ENCODE peak calls at places on chromosome 7, in eight cellular contexts. One of them, this sample, is unnamed.
A peak's percentile ranks its signal among the peaks of the same experiment; 100 is the strongest.

GRCh38 chr7:55140221-55140980 is 121.6 kb downstream of the EGFR start:
- DNase-seq in fibroblast of mammary gland: peak; percentile 90
- DNase-seq in neural progenitor cell: no peak
- DNase-seq in choroid plexus epithelial cell: peak; percentile 93
- DNase-seq in heart left ventricle: peak; percentile 48
- DNase-seq in nephron progenitor cell: no peak
- DNase-seq in activated CD8-positive, alpha-beta T cell treated with anti-CD3 and anti-CD28 coated beads for 36 hours: no peak
- DNase-seq in K562: no peak
- DNase-seq in this sample: peak; percentile 15

GRCh38 chr7:76241141-76241540 is 39.4 kb downstream of the SRRM3 start:
- DNase-seq in choroid plexus epithelial cell: no peak
- DNase-seq in fibroblast of mammary gland: no peak
- DNase-seq in neural progenitor cell: no peak
- DNase-seq in nephron progenitor cell: no peak
- DNase-seq in K562: no peak
- DNase-seq in heart left ventricle: no peak
- DNase-seq in activated CD8-positive, alpha-beta T cell treated with anti-CD3 and anti-CD28 coated beads for 36 hours: no peak
- DNase-seq in this sample: no peak

GRCh38 chr7:25662881-25663588 is 434.7 kb upstream of the NPVF start:
- DNase-seq in K562: no peak
- DNase-seq in choroid plexus epithelial cell: no peak
- DNase-seq in neural progenitor cell: no peak
- DNase-seq in heart left ventricle: no peak
- DNase-seq in nephron progenitor cell: no peak
- DNase-seq in fibroblast of mammary gland: no peak
- DNase-seq in activated CD8-positive, alpha-beta T cell treated with anti-CD3 and anti-CD28 coated beads for 36 hours: no peak
- DNase-seq in this sample: no peak

GRCh38 chr7:134724606-134725005 is 54.8 kb upstream of the CALD1 start:
- DNase-seq in fibroblast of mammary gland: peak; percentile 75
- DNase-seq in activated CD8-positive, alpha-beta T cell treated with anti-CD3 and anti-CD28 coated beads for 36 hours: peak; percentile 8
- DNase-seq in neural progenitor cell: peak; percentile 31
- DNase-seq in K562: peak; percentile 47
- DNase-seq in nephron progenitor cell: no peak
- DNase-seq in choroid plexus epithelial cell: peak; percentile 75
- DNase-seq in heart left ventricle: no peak
- DNase-seq in this sample: no peak

GRCh38 chr7:133436014-133436428 is 183.1 kb downstream of the EXOC4 start:
- DNase-seq in neural progenitor cell: no peak
- DNase-seq in nephron progenitor cell: no peak
- DNase-seq in choroid plexus epithelial cell: peak; percentile 97
- DNase-seq in activated CD8-positive, alpha-beta T cell treated with anti-CD3 and anti-CD28 coated beads for 36 hours: no peak
- DNase-seq in heart left ventricle: no peak
- DNase-seq in K562: no peak
- DNase-seq in fibroblast of mammary gland: peak; percentile 83
- DNase-seq in this sample: no peak

GRCh38 chr7:21939136-21939857 is 6.4 kb downstream of the CDCA7L start:
- DNase-seq in neural progenitor cell: no peak
- DNase-seq in fibroblast of mammary gland: peak; percentile 31
- DNase-seq in heart left ventricle: no peak
- DNase-seq in choroid plexus epithelial cell: peak; percentile 74
- DNase-seq in K562: no peak
- DNase-seq in nephron progenitor cell: no peak
- DNase-seq in activated CD8-positive, alpha-beta T cell treated with anti-CD3 and anti-CD28 coated beads for 36 hours: peak; percentile 90
- DNase-seq in this sample: no peak

GRCh38 chr7:11748884-11749283 is 83.1 kb downstream of the THSD7A start:
- DNase-seq in heart left ventricle: no peak
- DNase-seq in neural progenitor cell: no peak
- DNase-seq in activated CD8-positive, alpha-beta T cell treated with anti-CD3 and anti-CD28 coated beads for 36 hours: peak; percentile 2
- DNase-seq in fibroblast of mammary gland: no peak
- DNase-seq in choroid plexus epithelial cell: peak; percentile 33
- DNase-seq in nephron progenitor cell: no peak
- DNase-seq in K562: peak; percentile 3
- DNase-seq in this sample: no peak

GRCh38 chr7:101126651-101127459 is at the start of gene SERPINE1:
- DNase-seq in activated CD8-positive, alpha-beta T cell treated with anti-CD3 and anti-CD28 coated beads for 36 hours: peak; percentile 82
- DNase-seq in choroid plexus epithelial cell: peak; percentile 100
- DNase-seq in heart left ventricle: peak; percentile 91
- DNase-seq in fibroblast of mammary gland: peak; percentile 100
- DNase-seq in nephron progenitor cell: peak; percentile 60
- DNase-seq in neural progenitor cell: peak; percentile 75
- DNase-seq in K562: peak; percentile 79
- DNase-seq in this sample: peak; percentile 97

GRCh38 chr7:77940647-77941046 is 142.1 kb downstream of the PHTF2 start:
- DNase-seq in choroid plexus epithelial cell: peak; percentile 67
- DNase-seq in fibroblast of mammary gland: peak; percentile 46
- DNase-seq in heart left ventricle: no peak
- DNase-seq in K562: peak; percentile 63
- DNase-seq in neural progenitor cell: peak; percentile 48
- DNase-seq in activated CD8-positive, alpha-beta T cell treated with anti-CD3 and anti-CD28 coated beads for 36 hours: peak; percentile 43
- DNase-seq in nephron progenitor cell: no peak
- DNase-seq in this sample: no peak

GRCh38 chr7:157010588-157011332 is at the start of gene MNX1:
- DNase-seq in fibroblast of mammary gland: no peak
- DNase-seq in activated CD8-positive, alpha-beta T cell treated with anti-CD3 and anti-CD28 coated beads for 36 hours: peak; percentile 63
- DNase-seq in nephron progenitor cell: peak; percentile 81
- DNase-seq in heart left ventricle: peak; percentile 46
- DNase-seq in choroid plexus epithelial cell: no peak
- DNase-seq in neural progenitor cell: peak; percentile 92
- DNase-seq in K562: peak; percentile 96
- DNase-seq in this sample: no peak

GRCh38 chr7:94366163-94366562 is 28.5 kb upstream of the COL1A2 start:
- DNase-seq in activated CD8-positive, alpha-beta T cell treated with anti-CD3 and anti-CD28 coated beads for 36 hours: no peak
- DNase-seq in choroid plexus epithelial cell: no peak
- DNase-seq in fibroblast of mammary gland: no peak
- DNase-seq in nephron progenitor cell: no peak
- DNase-seq in heart left ventricle: no peak
- DNase-seq in neural progenitor cell: no peak
- DNase-seq in K562: no peak
- DNase-seq in this sample: no peak

GRCh38 chr7:43873300-43873699 is 4.0 kb upstream of the MRPS24 start:
- DNase-seq in K562: peak; percentile 74
- DNase-seq in activated CD8-positive, alpha-beta T cell treated with anti-CD3 and anti-CD28 coated beads for 36 hours: no peak
- DNase-seq in heart left ventricle: no peak
- DNase-seq in nephron progenitor cell: no peak
- DNase-seq in choroid plexus epithelial cell: peak; percentile 53
- DNase-seq in neural progenitor cell: no peak
- DNase-seq in fibroblast of mammary gland: peak; percentile 96
- DNase-seq in this sample: no peak

GRCh38 chr7:137169282-137169698 is 174.2 kb downstream of the PTN start:
- DNase-seq in neural progenitor cell: peak; percentile 82
- DNase-seq in K562: peak; percentile 37
- DNase-seq in choroid plexus epithelial cell: peak; percentile 88
- DNase-seq in fibroblast of mammary gland: peak; percentile 76
- DNase-seq in activated CD8-positive, alpha-beta T cell treated with anti-CD3 and anti-CD28 coated beads for 36 hours: peak; percentile 2
- DNase-seq in heart left ventricle: peak; percentile 50
- DNase-seq in nephron progenitor cell: peak; percentile 60
- DNase-seq in this sample: no peak

GRCh38 chr7:12389089-12389700 is 14.5 kb downstream of the VWDE start:
- DNase-seq in heart left ventricle: no peak
- DNase-seq in K562: peak; percentile 79
- DNase-seq in fibroblast of mammary gland: peak; percentile 73
- DNase-seq in nephron progenitor cell: peak; percentile 49
- DNase-seq in choroid plexus epithelial cell: peak; percentile 84
- DNase-seq in neural progenitor cell: peak; percentile 90
- DNase-seq in activated CD8-positive, alpha-beta T cell treated with anti-CD3 and anti-CD28 coated beads for 36 hours: peak; percentile 62
- DNase-seq in this sample: no peak

GRCh38 chr7:47501406-47501805 is 80.5 kb downstream of the TNS3 start:
- DNase-seq in nephron progenitor cell: peak; percentile 29
- DNase-seq in activated CD8-positive, alpha-beta T cell treated with anti-CD3 and anti-CD28 coated beads for 36 hours: no peak
- DNase-seq in neural progenitor cell: no peak
- DNase-seq in K562: no peak
- DNase-seq in heart left ventricle: no peak
- DNase-seq in choroid plexus epithelial cell: peak; percentile 98
- DNase-seq in fibroblast of mammary gland: peak; percentile 47
- DNase-seq in this sample: no peak

GRCh38 chr7:151247016-151247580 is 1.4 kb downstream of the SMARCD3 start:
- DNase-seq in nephron progenitor cell: no peak
- DNase-seq in fibroblast of mammary gland: no peak
- DNase-seq in K562: peak; percentile 53
- DNase-seq in heart left ventricle: no peak
- DNase-seq in neural progenitor cell: no peak
- DNase-seq in activated CD8-positive, alpha-beta T cell treated with anti-CD3 and anti-CD28 coated beads for 36 hours: no peak
- DNase-seq in choroid plexus epithelial cell: no peak
- DNase-seq in this sample: no peak

GRCh38 chr7:151941009-151941408 is 15.2 kb upstream of the GALNTL5 start:
- DNase-seq in activated CD8-positive, alpha-beta T cell treated with anti-CD3 and anti-CD28 coated beads for 36 hours: no peak
- DNase-seq in K562: no peak
- DNase-seq in neural progenitor cell: no peak
- DNase-seq in nephron progenitor cell: no peak
- DNase-seq in choroid plexus epithelial cell: no peak
- DNase-seq in heart left ventricle: no peak
- DNase-seq in fibroblast of mammary gland: no peak
- DNase-seq in this sample: no peak

GRCh38 chr7:87599336-87599735 is 1.3 kb downstream of the ABCB1 start:
- DNase-seq in nephron progenitor cell: no peak
- DNase-seq in neural progenitor cell: no peak
- DNase-seq in K562: peak; percentile 33
- DNase-seq in heart left ventricle: no peak
- DNase-seq in activated CD8-positive, alpha-beta T cell treated with anti-CD3 and anti-CD28 coated beads for 36 hours: peak; percentile 87
- DNase-seq in fibroblast of mammary gland: no peak
- DNase-seq in choroid plexus epithelial cell: no peak
- DNase-seq in this sample: no peak

GRCh38 chr7:92925876-92926696 is 89.7 kb upstream of the CDK6 start:
- DNase-seq in K562: peak; percentile 29
- DNase-seq in fibroblast of mammary gland: no peak
- DNase-seq in activated CD8-positive, alpha-beta T cell treated with anti-CD3 and anti-CD28 coated beads for 36 hours: peak; percentile 2
- DNase-seq in neural progenitor cell: peak; percentile 83
- DNase-seq in choroid plexus epithelial cell: peak; percentile 67
- DNase-seq in heart left ventricle: no peak
- DNase-seq in nephron progenitor cell: peak; percentile 71
- DNase-seq in this sample: no peak

GRCh38 chr7:44637788-44638594 is 31.6 kb downstream of the OGDH start:
- DNase-seq in heart left ventricle: no peak
- DNase-seq in fibroblast of mammary gland: peak; percentile 98
- DNase-seq in nephron progenitor cell: no peak
- DNase-seq in activated CD8-positive, alpha-beta T cell treated with anti-CD3 and anti-CD28 coated beads for 36 hours: peak; percentile 92
- DNase-seq in choroid plexus epithelial cell: peak; percentile 70
- DNase-seq in K562: peak; percentile 70
- DNase-seq in neural progenitor cell: no peak
- DNase-seq in this sample: peak; percentile 42

GRCh38 chr7:115429918-115430317 is 508.0 kb downstream of the MDFIC start:
- DNase-seq in nephron progenitor cell: no peak
- DNase-seq in neural progenitor cell: no peak
- DNase-seq in activated CD8-positive, alpha-beta T cell treated with anti-CD3 and anti-CD28 coated beads for 36 hours: no peak
- DNase-seq in choroid plexus epithelial cell: no peak
- DNase-seq in K562: no peak
- DNase-seq in fibroblast of mammary gland: no peak
- DNase-seq in heart left ventricle: no peak
- DNase-seq in this sample: no peak

GRCh38 chr7:105423987-105424386 is 35.3 kb upstream of the SRPK2 start:
- DNase-seq in neural progenitor cell: no peak
- DNase-seq in heart left ventricle: no peak
- DNase-seq in choroid plexus epithelial cell: no peak
- DNase-seq in fibroblast of mammary gland: no peak
- DNase-seq in K562: no peak
- DNase-seq in nephron progenitor cell: no peak
- DNase-seq in activated CD8-positive, alpha-beta T cell treated with anti-CD3 and anti-CD28 coated beads for 36 hours: no peak
- DNase-seq in this sample: no peak
- TF ChIP-seq CTCF in neural progenitor cell: no peak
- TF ChIP-seq CTCF in heart left ventricle: no peak
- TF ChIP-seq CTCF in choroid plexus epithelial cell: no peak
- TF ChIP-seq CTCF in fibroblast of mammary gland: no peak
- TF ChIP-seq CTCF in K562: no peak
- TF ChIP-seq CTCF in nephron progenitor cell: no peak
- TF ChIP-seq CTCF in activated CD8-positive, alpha-beta T cell treated with anti-CD3 and anti-CD28 coated beads for 36 hours: no peak
- TF ChIP-seq CTCF in this sample: no peak

GRCh38 chr7:124106575-124106974 is 73.7 kb upstream of the TMEM229A start:
- DNase-seq in fibroblast of mammary gland: no peak
- DNase-seq in neural progenitor cell: no peak
- DNase-seq in choroid plexus epithelial cell: no peak
- DNase-seq in K562: no peak
- DNase-seq in nephron progenitor cell: no peak
- DNase-seq in heart left ventricle: no peak
- DNase-seq in activated CD8-positive, alpha-beta T cell treated with anti-CD3 and anti-CD28 coated beads for 36 hours: no peak
- DNase-seq in this sample: no peak
- TF ChIP-seq CTCF in fibroblast of mammary gland: no peak
- TF ChIP-seq CTCF in neural progenitor cell: no peak
- TF ChIP-seq CTCF in choroid plexus epithelial cell: no peak
- TF ChIP-seq CTCF in K562: no peak
- TF ChIP-seq CTCF in nephron progenitor cell: no peak
- TF ChIP-seq CTCF in heart left ventricle: no peak
- TF ChIP-seq CTCF in activated CD8-positive, alpha-beta T cell treated with anti-CD3 and anti-CD28 coated beads for 36 hours: no peak
- TF ChIP-seq CTCF in this sample: no peak

DNA sequence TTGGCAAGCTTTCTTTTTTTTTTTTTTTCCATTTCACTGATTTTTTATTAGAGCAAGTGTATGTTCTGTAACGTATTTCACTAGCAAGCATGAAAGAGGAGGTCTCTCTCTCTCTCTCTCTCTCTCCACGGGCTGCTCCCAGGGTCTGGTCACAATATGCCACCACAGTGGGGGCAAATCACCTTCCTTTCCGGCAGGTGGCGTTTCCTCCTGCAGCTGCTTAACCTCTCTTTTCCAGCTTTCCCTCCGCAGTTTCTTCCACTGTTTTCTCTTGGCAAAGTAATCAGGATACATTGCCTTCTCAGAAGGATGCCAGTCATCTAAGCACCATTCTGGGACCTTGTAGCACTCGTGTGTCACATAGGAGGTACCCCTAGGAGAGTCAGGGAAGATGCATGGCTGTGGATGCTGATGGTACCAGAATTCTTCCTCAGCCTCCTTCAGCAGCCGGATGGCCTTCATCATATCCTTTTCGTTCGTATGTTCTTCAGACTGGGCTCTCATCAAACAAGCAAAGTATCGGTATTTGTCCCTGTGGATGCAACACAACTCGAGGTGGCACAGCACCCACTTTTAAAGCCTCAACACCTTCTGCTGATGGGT is 197.3 kb upstream of the PODXL start:
- DNase-seq in choroid plexus epithelial cell: peak; percentile 4
- DNase-seq in nephron progenitor cell: peak; percentile 38
- DNase-seq in neural progenitor cell: peak; percentile 67
- DNase-seq in heart left ventricle: no peak
- DNase-seq in activated CD8-positive, alpha-beta T cell treated with anti-CD3 and anti-CD28 coated beads for 36 hours: no peak
- DNase-seq in K562: peak; percentile 40
- DNase-seq in fibroblast of mammary gland: no peak
- DNase-seq in this sample: no peak
- TF ChIP-seq CTCF in choroid plexus epithelial cell: peak; percentile 44
- TF ChIP-seq CTCF in nephron progenitor cell: peak; percentile 42
- TF ChIP-seq CTCF in neural progenitor cell: peak; percentile 68
- TF ChIP-seq CTCF in heart left ventricle: no peak
- TF ChIP-seq CTCF in activated CD8-positive, alpha-beta T cell treated with anti-CD3 and anti-CD28 coated beads for 36 hours: no peak
- TF ChIP-seq CTCF in K562: peak; percentile 65
- TF ChIP-seq CTCF in fibroblast of mammary gland: peak; percentile 30
- TF ChIP-seq CTCF in this sample: peak; percentile 34

DNA sequence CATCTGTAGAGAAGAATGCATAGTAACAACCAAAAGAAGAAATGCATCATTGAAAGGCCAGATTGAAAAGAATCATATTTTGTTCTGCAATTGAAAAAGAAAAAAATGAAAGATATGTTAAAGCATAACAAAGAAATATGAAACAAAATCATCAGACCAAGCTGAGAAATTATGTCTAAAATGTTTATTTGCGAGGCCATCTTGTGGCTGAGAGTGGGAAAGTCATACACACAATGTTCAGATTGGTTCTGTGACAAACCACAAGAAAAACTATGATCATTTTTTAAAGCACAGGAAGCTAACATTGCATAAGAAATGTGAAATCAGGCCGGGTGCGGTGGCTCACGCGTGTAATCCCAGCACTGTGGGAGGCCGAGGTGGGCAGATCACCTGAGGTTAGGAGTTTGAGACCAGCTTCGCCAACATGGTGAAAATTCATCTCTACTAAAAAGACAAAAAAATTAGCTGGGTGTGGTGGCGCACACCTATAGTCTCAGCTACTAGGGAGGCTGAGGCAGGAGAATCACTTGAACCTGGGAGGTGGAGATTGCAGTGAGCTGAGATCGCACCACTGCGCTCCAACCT is 36.6 kb downstream of the ABCB5 start:
- DNase-seq in choroid plexus epithelial cell: peak; percentile 59
- DNase-seq in nephron progenitor cell: no peak
- DNase-seq in heart left ventricle: no peak
- DNase-seq in K562: peak; percentile 4
- DNase-seq in fibroblast of mammary gland: peak; percentile 25
- DNase-seq in neural progenitor cell: no peak
- DNase-seq in activated CD8-positive, alpha-beta T cell treated with anti-CD3 and anti-CD28 coated beads for 36 hours: peak; percentile 2
- DNase-seq in this sample: no peak
- TF ChIP-seq CTCF in choroid plexus epithelial cell: peak; percentile 60
- TF ChIP-seq CTCF in nephron progenitor cell: peak; percentile 46
- TF ChIP-seq CTCF in heart left ventricle: no peak
- TF ChIP-seq CTCF in K562: peak; percentile 30
- TF ChIP-seq CTCF in fibroblast of mammary gland: peak; percentile 47
- TF ChIP-seq CTCF in neural progenitor cell: peak; percentile 63
- TF ChIP-seq CTCF in activated CD8-positive, alpha-beta T cell treated with anti-CD3 and anti-CD28 coated beads for 36 hours: peak; percentile 21
- TF ChIP-seq CTCF in this sample: peak; percentile 60

This sample was measured in osteocyte.